ENCODE peak calls at places on chromosomes 6 and 20, in ten cellular contexts. A is stomach, J is right lobe of liver, K is H1, P is transverse colon, X is cardiac muscle cell, T is upper lobe of right lung, D is PC-3, I is spleen, R is heart right ventricle. G is an unnamed sample.

GRCh38 chr6:23349521-23350147 is 776.4 kb upstream of the NRSN1 start:
- DNase-seq in K (no peak), R (no peak), I (no peak), X (peak; percentile 60), T (no peak), P (no peak), A (no peak), J (no peak), D (peak; percentile 99), G (peak; percentile 91)

GRCh38 chr20:10922941-10923340 is 249.1 kb upstream of the JAG1 start:
- DNase-seq in I (no peak), T (no peak), R (no peak), P (no peak), K (no peak), A (no peak), J (no peak), D (peak; percentile 97), X (peak; percentile 90), G (peak; percentile 89)

GRCh38 chr6:13331516-13332348 is 3.4 kb upstream of the TBC1D7 start:
- DNase-seq in X (peak; percentile 46), P (no peak), T (no peak), A (no peak), K (no peak), I (no peak), D (peak; percentile 73), R (no peak), J (no peak), G (peak; percentile 60)

GRCh38 chr6:121616411-121616810 is 181.0 kb downstream of the GJA1 start:
- DNase-seq in D (no peak), R (no peak), I (no peak), T (no peak), J (no peak), A (no peak), P (no peak), K (no peak), X (no peak), G (peak; percentile 35)

GRCh38 chr6:10555625-10556309 is 34.6 kb downstream of the GCNT2 start:
- DNase-seq in P (peak; percentile 59), A (peak; percentile 51), D (no peak), X (peak; percentile 24), T (no peak), I (no peak), R (peak; percentile 66), K (peak; percentile 70), J (peak; percentile 69), G (no peak)

GRCh38 chr20:2302369-2302768 is 6.6 kb downstream of the TGM3 start:
- DNase-seq in T (no peak), A (no peak), R (no peak), J (no peak), K (no peak), X (no peak), I (no peak), D (no peak), P (no peak), G (no peak)

GRCh38 chr20:34415079-34415478 is 52.0 kb downstream of the ITCH start:
- DNase-seq in X (no peak), P (peak; percentile 20), T (no peak), K (no peak), D (no peak), R (no peak), I (no peak), J (peak; percentile 15), A (no peak), G (no peak)

GRCh38 chr6:25006565-25007001 is 70.8 kb upstream of the RIPOR2 start:
- DNase-seq in K (no peak), P (peak; percentile 57), D (peak; percentile 46), R (no peak), A (peak; percentile 72), X (peak; percentile 83), T (peak; percentile 85), J (peak; percentile 63), I (peak; percentile 87), G (no peak)

GRCh38 chr6:13923527-13924145 is 1.1 kb upstream of the RNF182 start:
- DNase-seq in D (peak; percentile 64), K (no peak), J (no peak), R (no peak), A (no peak), I (no peak), X (peak; percentile 27), T (no peak), P (no peak), G (no peak)

GRCh38 chr6:12718025-12718424 is 1.5 kb downstream of the PHACTR1 start:
- DNase-seq in P (no peak), A (no peak), D (peak; percentile 55), R (no peak), I (no peak), T (no peak), X (peak; percentile 62), J (no peak), K (no peak), G (peak; percentile 56)

GRCh38 chr20:25540273-25540672 is 45.1 kb downstream of the NINL start:
- DNase-seq in X (no peak), T (no peak), A (no peak), J (peak; percentile 67), K (no peak), P (no peak), R (no peak), D (peak; percentile 39), I (no peak), G (peak; percentile 21)

GRCh38 chr6:35436071-35436865 is 15.9 kb upstream of the FANCE start:
- DNase-seq in R (no peak), T (no peak), I (no peak), A (no peak), K (no peak), X (no peak), P (no peak), J (no peak), D (no peak), G (no peak)

GRCh38 chr6:45591306-45591705 is 213.6 kb upstream of the SUPT3H start:
- DNase-seq in K (peak; percentile 17), T (no peak), P (no peak), J (no peak), A (no peak), R (no peak), D (peak; percentile 51), I (no peak), X (no peak), G (peak; percentile 64)

GRCh38 chr6:2103644-2104523 is 141.5 kb downstream of the GMDS start:
- DNase-seq in P (no peak), T (no peak), K (no peak), A (no peak), D (peak; percentile 71), X (peak; percentile 70), R (no peak), I (no peak), J (peak; percentile 61), G (peak; percentile 16)

GRCh38 chr20:20368414-20369352 is 779 bp downstream of the INSM1 start:
- DNase-seq in J (no peak), I (no peak), A (no peak), T (no peak), D (no peak), P (no peak), R (no peak), X (no peak), K (peak; percentile 72), G (no peak)

DNA sequence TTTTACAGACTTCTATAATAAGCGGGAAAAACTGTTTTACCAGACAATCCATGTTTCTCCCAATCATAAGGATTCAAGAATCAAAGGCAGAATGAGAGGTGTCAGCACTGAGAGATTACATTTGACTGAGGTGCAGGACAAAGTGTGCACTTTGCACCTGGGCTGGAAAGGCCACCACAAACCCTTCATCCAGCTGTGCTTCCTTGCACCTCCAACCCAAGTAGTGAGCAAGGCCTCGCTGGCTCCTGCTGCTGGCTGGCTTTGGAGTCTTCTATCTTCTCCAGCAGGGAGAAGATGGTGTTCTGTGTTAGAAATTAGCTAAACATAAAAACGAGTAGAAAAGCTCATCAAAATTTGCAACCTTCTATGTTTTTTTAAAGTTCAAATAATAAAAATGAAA is 77.7 kb downstream of the CHD6 start:
- DNase-seq in K (no peak), P (no peak), R (no peak), A (no peak), X (no peak), D (no peak), J (no peak), T (no peak), I (no peak), G (no peak)
- TF ChIP-seq CTCF in K (peak; percentile 23), P (no peak), R (no peak), A (no peak), X (no peak), D (peak; percentile 14), J (no peak), T (no peak), I (no peak), G (no peak)

GRCh38 chr6:158272324-158272723 is 39.9 kb upstream of the TULP4 start:
- DNase-seq in T (no peak), R (no peak), J (no peak), I (no peak), X (no peak), K (no peak), A (no peak), D (no peak), P (no peak), G (no peak)

GRCh38 chr6:158279615-158280014 is 32.6 kb upstream of the TULP4 start:
- DNase-seq in A (no peak), R (no peak), J (no peak), I (no peak), D (no peak), K (no peak), X (peak; percentile 82), P (no peak), T (no peak), G (no peak)

GRCh38 chr6:158283304-158284005 is 28.8 kb upstream of the TULP4 start:
- DNase-seq in P (no peak), A (no peak), D (no peak), I (no peak), X (peak; percentile 71), T (no peak), R (no peak), K (no peak), J (no peak), G (no peak)

GRCh38 chr6:158278015-158278414 is 34.2 kb upstream of the TULP4 start:
- DNase-seq in A (no peak), R (no peak), D (no peak), I (no peak), X (no peak), J (no peak), T (no peak), P (no peak), K (no peak), G (no peak)
- H3K27ac ChIP-seq in A (no peak overlapping the region), R (no peak overlapping the region), D (no peak overlapping the region), I (no peak overlapping the region), X (no peak overlapping the region), J (no peak overlapping the region), T (no peak overlapping the region), P (no peak overlapping the region), K (no peak overlapping the region), G (no peak overlapping the region)

DNA sequence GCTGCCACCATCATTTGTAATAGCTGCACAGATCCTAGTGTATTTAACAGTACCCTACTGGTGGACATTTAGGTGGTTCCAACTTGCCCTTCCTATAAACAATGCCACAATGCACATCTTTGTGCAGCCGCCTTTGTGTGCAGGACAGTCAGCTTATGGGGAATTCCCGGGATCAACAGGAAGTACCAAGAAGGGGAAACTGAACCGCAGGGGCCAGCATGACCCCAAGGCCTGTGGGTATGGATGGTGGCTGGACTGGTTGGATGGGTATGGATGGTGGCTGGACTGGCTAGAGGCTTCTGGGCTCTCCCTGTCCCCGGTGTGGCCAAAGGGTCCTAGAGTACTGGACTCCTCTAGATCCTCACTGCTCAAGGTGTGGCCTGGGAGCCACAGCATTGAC is 46.7 kb downstream of the CEBPB start:
- DNase-seq in K (no peak), T (no peak), J (no peak), X (no peak), A (peak; percentile 48), D (peak; percentile 73), P (no peak), I (no peak), R (no peak), G (no peak)
- H3K4me1 ChIP-seq in K (no peaks in the 10 kb centered on the region), T (no peaks in the 10 kb centered on the region), J (no peaks in the 10 kb centered on the region), X (no peaks in the 10 kb centered on the region), A (no peaks in the 10 kb centered on the region), D (peaks cover 9% of the 10 kb centered on the region), P (no peaks in the 10 kb centered on the region), I (no peaks in the 10 kb centered on the region), R (no peaks in the 10 kb centered on the region), G (no peaks in the 10 kb centered on the region)

GRCh38 chr6:9143140-9143539 is 707.8 kb upstream of the SLC35B3 start:
- DNase-seq in I (no peak), R (no peak), P (no peak), K (no peak), X (no peak), T (no peak), D (no peak), J (no peak), A (no peak), G (no peak)
- TF ChIP-seq CTCF in I (no peak), R (no peak), P (no peak), K (no peak), X (no peak), T (no peak), D (no peak), J (no peak), A (no peak), G (no peak)

G was measured in foreskin keratinocyte.